ENCODE peak calls at places on chromosomes 6 and 20, in ten cellular contexts. S is psoas muscle, P is hepatocyte, D is AG04449, A is body of pancreas, B is foreskin keratinocyte, N is activated B cell treated with CpG ODN at 0.5 μM for 24 hours, V is BE2C, X is GM13977, W is WERI-Rb-1. J is an unnamed sample.

GRCh38 chr6:133187657-133188453 is 53.3 kb upstream of the EYA4 start:
- DNase-seq in S (no peak), P (no peak), D (peak; percentile 1), A (no peak), B (no peak), N (no peak), V (no peak), X (no peak), W (no peak), J (no peak)

GRCh38 chr6:114952229-114952628 is 609.4 kb upstream of the HS3ST5 start:
- DNase-seq in S (no peak), P (no peak), D (no peak), A (no peak), B (no peak), N (no peak), V (no peak), X (no peak), W (no peak), J (no peak)

GRCh38 chr6:130526466-130526865 is 160.6 kb downstream of the TMEM200A start:
- DNase-seq in S (no peak), P (no peak), D (no peak), A (no peak), B (no peak), N (no peak), V (no peak), X (no peak), W (no peak), J (no peak)

GRCh38 chr6:121932071-121933009 is 467.1 kb upstream of the HSF2 start:
- DNase-seq in S (peak; percentile 62), P (peak; percentile 58), D (peak; percentile 92), A (peak; percentile 4), B (no peak), N (no peak), V (no peak), X (no peak), W (no peak), J (no peak)

GRCh38 chr6:11964729-11965128 is 47.4 kb upstream of the HIVEP1 start:
- DNase-seq in S (no peak), P (no peak), D (no peak), A (no peak), B (no peak), N (no peak), V (no peak), X (no peak), W (no peak), J (no peak)

GRCh38 chr6:11146117-11146826 is 34.7 kb upstream of the ERVFRD-1 start:
- DNase-seq in S (no peak), P (no peak), D (no peak), A (no peak), B (peak; percentile 46), N (no peak), V (no peak), X (no peak), W (no peak), J (no peak)

GRCh38 chr6:163239572-163240340 is 174.8 kb upstream of the QKI start:
- DNase-seq in S (no peak), P (no peak), D (no peak), A (no peak), B (no peak), N (no peak), V (no peak), X (no peak), W (no peak), J (no peak)

GRCh38 chr20:58362970-58363369 is 26.1 kb upstream of the VAPB start:
- DNase-seq in S (no peak), P (no peak), D (no peak), A (no peak), B (no peak), N (no peak), V (no peak), X (no peak), W (no peak), J (no peak)

GRCh38 chr6:44297063-44298038 is 15.8 kb downstream of the AARS2 start:
- DNase-seq in S (peak; percentile 66), P (peak; percentile 70), D (no peak), A (peak; percentile 16), B (no peak), N (no peak), V (peak; percentile 74), X (peak; percentile 67), W (peak; percentile 73), J (peak; percentile 52)

GRCh38 chr6:26019261-26019845 is 56.8 kb downstream of the TRIM38 start:
- DNase-seq in S (no peak), P (no peak), D (no peak), A (peak; percentile 31), B (peak; percentile 34), N (no peak), V (peak; percentile 7), X (no peak), W (no peak), J (no peak)

GRCh38 chr6:159778542-159778941 is 10.9 kb downstream of the TCP1 start:
- DNase-seq in S (no peak), P (no peak), D (no peak), A (no peak), B (no peak), N (no peak), V (no peak), X (no peak), W (no peak), J (no peak)

GRCh38 chr6:154888426-154888825 is 106.7 kb upstream of the TIAM2 start:
- DNase-seq in S (no peak), P (no peak), D (no peak), A (no peak), B (no peak), N (no peak), V (no peak), X (no peak), W (peak; percentile 36), J (no peak)

GRCh38 chr20:6008254-6008653 is 45.6 kb downstream of the LRRN4 start:
- DNase-seq in S (peak; percentile 78), P (peak; percentile 77), D (peak; percentile 71), A (peak; percentile 74), B (peak; percentile 77), N (no peak), V (no peak), X (no peak), W (no peak), J (no peak)

GRCh38 chr6:105204768-105205167 is 25.0 kb upstream of the POPDC3 start:
- DNase-seq in S (no peak), P (no peak), D (no peak), A (no peak), B (no peak), N (no peak), V (no peak), X (no peak), W (no peak), J (no peak)

GRCh38 chr6:54632984-54633565 is 213.5 kb upstream of the FAM83B start:
- DNase-seq in S (no peak), P (no peak), D (no peak), A (no peak), B (no peak), N (no peak), V (no peak), X (no peak), W (peak; percentile 25), J (no peak)
- TF ChIP-seq CTCF in S (no peak), P (no peak), D (no peak), A (no peak), B (no peak), N (no peak), V (no peak), X (no peak), W (no peak), J (no peak)

GRCh38 chr6:33452496-33452895 is 1.9 kb upstream of the ZBTB9 start:
- DNase-seq in S (no peak), P (no peak), D (no peak), A (no peak), B (no peak), N (no peak), V (no peak), X (peak; percentile 18), W (no peak), J (no peak)

GRCh38 chr6:33453361-33454008 is 891 bp upstream of the ZBTB9 start:
- DNase-seq in S (no peak), P (no peak), D (no peak), A (no peak), B (no peak), N (no peak), V (no peak), X (peak; percentile 51), W (no peak), J (no peak)

GRCh38 chr6:33455051-33455450 is 675 bp downstream of the ZBTB9 start:
- DNase-seq in S (no peak), P (no peak), D (no peak), A (no peak), B (no peak), N (no peak), V (no peak), X (peak; percentile 8), W (no peak), J (no peak)

GRCh38 chr6:33456156-33456555 is 1.8 kb downstream of the ZBTB9 start:
- DNase-seq in S (no peak), P (no peak), D (no peak), A (no peak), B (no peak), N (no peak), V (no peak), X (no peak), W (no peak), J (no peak)

GRCh38 chr6:33454009-33454946 is at the start of gene ZBTB9:
- DNase-seq in S (peak; percentile 98), P (peak; percentile 98), D (peak; percentile 69), A (peak; percentile 98), B (peak; percentile 85), N (peak; percentile 87), V (peak; percentile 97), X (peak; percentile 99), W (peak; percentile 99), J (peak; percentile 88)
- TF ChIP-seq CTCF in S (no peak), P (no peak), D (no peak), A (no peak), B (peak; percentile 4), N (no peak), V (no peak), X (no peak), W (no peak), J (no peak)

DNA sequence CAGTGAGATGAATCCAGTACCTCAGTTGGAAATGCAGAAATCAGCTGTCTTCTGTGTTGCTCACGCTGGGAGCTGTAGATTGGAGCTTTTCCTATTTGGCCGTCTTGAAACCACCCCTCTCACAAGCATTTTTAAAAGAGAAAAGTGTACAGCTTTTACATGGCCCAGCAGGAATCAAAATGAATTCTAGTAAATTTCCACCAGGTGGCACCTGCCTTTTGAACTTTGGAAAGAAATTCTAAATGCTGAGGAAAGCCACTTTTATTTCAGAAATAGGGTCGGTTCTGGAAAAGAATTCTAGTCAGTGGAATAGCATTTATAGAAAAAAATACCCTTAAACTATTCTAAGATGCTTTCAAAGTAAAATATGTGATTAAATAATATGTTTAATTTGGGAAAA is 647.8 kb downstream of the CD109 start:
- DNase-seq in S (no peak), P (peak; percentile 5), D (no peak), A (no peak), B (no peak), N (no peak), V (no peak), X (no peak), W (no peak), J (no peak)
- TF ChIP-seq CTCF in S (no peak), P (peak; percentile 38), D (peak; percentile 9), A (no peak), B (peak; percentile 55), N (no peak), V (no peak), X (no peak), W (no peak), J (peak; percentile 49)

DNA sequence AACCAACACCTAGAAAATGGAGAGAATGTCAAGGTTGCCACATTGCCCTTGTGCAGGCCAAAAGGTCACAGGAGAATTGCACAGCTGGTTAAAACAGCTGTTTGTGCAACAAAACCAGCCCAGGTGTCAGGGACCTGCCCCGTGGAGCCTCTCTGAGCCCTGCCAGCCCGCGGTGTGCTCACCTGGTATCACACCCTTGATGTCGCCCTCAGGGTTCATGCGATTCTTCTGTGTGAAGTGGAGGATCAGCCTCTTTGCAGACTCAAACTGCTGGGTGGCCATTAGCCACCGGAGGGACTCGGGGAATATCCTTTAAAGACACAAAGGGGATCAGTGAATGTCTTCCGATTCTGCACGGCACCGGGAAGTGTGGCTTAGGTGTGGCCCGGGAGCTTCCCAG is 39.2 kb downstream of the PSMG4 start:
- DNase-seq in S (no peak), P (no peak), D (no peak), A (no peak), B (no peak), N (no peak), V (no peak), X (no peak), W (peak; percentile 58), J (no peak)
- TF ChIP-seq CTCF in S (no peak), P (no peak), D (no peak), A (no peak), B (no peak), N (no peak), V (no peak), X (no peak), W (peak; percentile 34), J (no peak)

J was measured in neural crest cell.